ENCODE peak calls at places on chromosomes 13 and 19, in six cellular contexts. Z is tibial artery; Q is CD8-positive, alpha-beta T cell; E is transverse colon; T is psoas muscle; N is astrocyte. D is an unnamed sample. For H3K36me3, the result is how much of the 10 kb centered on the place peaks cover.

GRCh38 chr19:37966211-37967072 is 59.4 kb downstream of the SIPA1L3 start:
- DNase-seq in Z (no peak), Q (no peak), E (no peak), T (no peak), N (peak), D (no peak)

GRCh38 chr13:25899464-25899863 is 152.4 kb downstream of the SHISA2 start:
- DNase-seq in Z (no peak), Q (no peak), E (no peak), T (no peak), N (no peak), D (no peak)

GRCh38 chr19:10846500-10847202 is 1.6 kb upstream of the C19orf38 start:
- DNase-seq in Z (no peak), Q (no peak), E (no peak), T (no peak), N (no peak), D (no peak)

GRCh38 chr13:105050696-105051095 is 1484.8 kb downstream of the EFNB2 start:
- DNase-seq in Z (no peak), Q (no peak), E (no peak), T (no peak), N (peak), D (no peak)

GRCh38 chr19:29326351-29326750 is 113.4 kb upstream of the UQCRFS1 start:
- DNase-seq in Z (no peak), Q (no peak), E (no peak), T (no peak), N (no peak), D (no peak)

GRCh38 chr19:42290523-42291436 is 11.2 kb upstream of the PRR19 start:
- DNase-seq in Z (no peak), Q (peak), E (no peak), T (peak), N (no peak), D (no peak)

GRCh38 chr13:43143591-43143990 is 120.2 kb downstream of the DNAJC15 start:
- DNase-seq in Z (no peak), Q (no peak), E (no peak), T (no peak), N (no peak), D (no peak)

GRCh38 chr19:1449467-1450442 is at the start of gene APC2:
- DNase-seq in Z (no peak), Q (no peak), E (no peak), T (no peak), N (no peak), D (no peak)

GRCh38 chr13:29713841-29714240 is 118.4 kb upstream of the SLC7A1 start:
- DNase-seq in Z (no peak), Q (no peak), E (no peak), T (no peak), N (no peak), D (no peak)

GRCh38 chr19:58009666-58010301 is 7.2 kb upstream of the ZNF606 start:
- DNase-seq in Z (peak), Q (peak), E (peak), T (peak), N (peak), D (peak)

GRCh38 chr19:14561832-14562351 is 10.0 kb downstream of the NDUFB7 start:
- DNase-seq in Z (peak), Q (no peak), E (no peak), T (peak), N (no peak), D (no peak)

GRCh38 chr19:48588670-48589399 is 17.7 kb upstream of the SPACA4 start:
- DNase-seq in Z (peak), Q (peak), E (peak), T (peak), N (peak), D (peak)

GRCh38 chr13:99968521-99969367 is 2.8 kb downstream of the ZIC5 start:
- DNase-seq in Z (no peak), Q (no peak), E (peak), T (no peak), N (no peak), D (no peak)

GRCh38 chr19:51431124-51431523 is 13.7 kb upstream of the SIGLEC10 start:
- DNase-seq in Z (no peak), Q (no peak), E (no peak), T (no peak), N (no peak), D (no peak)

GRCh38 chr19:8334458-8335342 is 8.4 kb downstream of the KANK3 start:
- DNase-seq in Z (no peak), Q (no peak), E (peak), T (no peak), N (peak), D (no peak)

GRCh38 chr13:37666036-37666435 is 67.5 kb upstream of the POSTN start:
- DNase-seq in Z (no peak), Q (no peak), E (no peak), T (no peak), N (no peak), D (no peak)

GRCh38 chr13:51068501-51068900 is 42.6 kb downstream of the C13orf42 start:
- DNase-seq in Z (no peak), Q (no peak), E (no peak), T (no peak), N (no peak), D (no peak)

GRCh38 chr19:5130371-5131030 is 161.6 kb downstream of the KDM4B start:
- DNase-seq in Z (no peak), Q (peak), E (peak), T (no peak), N (no peak), D (no peak)

GRCh38 chr19:35460608-35461007 is 12.6 kb downstream of the FFAR2 start:
- DNase-seq in Z (no peak), Q (no peak), E (no peak), T (peak), N (no peak), D (no peak)

GRCh38 chr19:9041023-9041422 is 30.8 kb upstream of the MUC16 start:
- DNase-seq in Z (no peak), Q (no peak), E (no peak), T (no peak), N (no peak), D (no peak)

GRCh38 chr19:18122424-18122823 is 24.8 kb downstream of the MAST3 start:
- DNase-seq in Z (no peak), Q (no peak), E (no peak), T (no peak), N (no peak), D (no peak)

GRCh38 chr19:18762125-18763023 is 28.7 kb downstream of the COMP start:
- DNase-seq in Z (no peak), Q (no peak), E (peak), T (peak), N (peak), D (no peak)

GRCh38 chr19:49011194-49011593 is 5.7 kb downstream of the LHB start:
- DNase-seq in Z (no peak), Q (no peak), E (no peak), T (no peak), N (no peak), D (no peak)

GRCh38 chr13:19836472-19836871 is 27.0 kb downstream of the ZMYM5 start:
- DNase-seq in Z (no peak), Q (no peak), E (no peak), T (no peak), N (peak), D (no peak)

GRCh38 chr13:31225998-31226675 is 26.4 kb downstream of the B3GLCT start:
- DNase-seq in Z (no peak), Q (no peak), E (no peak), T (no peak), N (no peak), D (no peak)

GRCh38 chr19:33052352-33052972 is 12.2 kb downstream of the RHPN2 start:
- DNase-seq in Z (no peak), Q (no peak), E (peak), T (no peak), N (peak), D (peak)
- TF ChIP-seq CTCF in Z (no peak), Q (no peak), E (no peak), T (no peak), N (no peak), D (no peak)

GRCh38 chr13:113043001-113043630 is 62.5 kb upstream of the F7 start:
- DNase-seq in Z (no peak), Q (no peak), E (no peak), T (no peak), N (no peak), D (no peak)

GRCh38 chr13:113044431-113045114 is 61.0 kb upstream of the F7 start:
- DNase-seq in Z (no peak), Q (no peak), E (no peak), T (no peak), N (no peak), D (no peak)

GRCh38 chr13:113045214-113046007 is 60.2 kb upstream of the F7 start:
- DNase-seq in Z (no peak), Q (no peak), E (no peak), T (no peak), N (no peak), D (no peak)

GRCh38 chr13:113042456-113042855 is 63.1 kb upstream of the F7 start:
- DNase-seq in Z (no peak), Q (no peak), E (no peak), T (no peak), N (no peak), D (no peak)

GRCh38 chr13:113043931-113044330 is 61.7 kb upstream of the F7 start:
- DNase-seq in Z (no peak), Q (no peak), E (no peak), T (no peak), N (no peak), D (no peak)
- H3K4me3 ChIP-seq in Z (peak), Q (no peak), E (no peak), T (no peak), N (no peak), D (no peak)

GRCh38 chr13:103935117-103935516 is 868.9 kb upstream of the SLC10A2 start:
- DNase-seq in Z (no peak), Q (no peak), E (no peak), T (no peak), N (no peak), D (no peak)

GRCh38 chr13:103931885-103932284 is 865.7 kb upstream of the SLC10A2 start:
- DNase-seq in Z (no peak), Q (no peak), E (no peak), T (no peak), N (no peak), D (no peak)

GRCh38 chr13:103926118-103926517 is 859.9 kb upstream of the SLC10A2 start:
- DNase-seq in Z (no peak), Q (no peak), E (no peak), T (no peak), N (no peak), D (no peak)

GRCh38 chr13:103931396-103931795 is 865.2 kb upstream of the SLC10A2 start:
- DNase-seq in Z (no peak), Q (no peak), E (no peak), T (no peak), N (no peak), D (peak)
- H3K36me3 ChIP-seq in Z (under half), Q (under half), E (under half), T (under half), N (under half), D (under half)

GRCh38 chr19:6714749-6715555 is 5.5 kb downstream of the C3 start:
- DNase-seq in Z (no peak), Q (no peak), E (no peak), T (no peak), N (no peak), D (no peak)

GRCh38 chr19:6718741-6719539 is 1.5 kb downstream of the C3 start:
- DNase-seq in Z (no peak), Q (no peak), E (no peak), T (peak), N (no peak), D (no peak)

GRCh38 chr19:6717441-6717971 is 2.9 kb downstream of the C3 start:
- DNase-seq in Z (no peak), Q (no peak), E (no peak), T (no peak), N (no peak), D (no peak)

GRCh38 chr19:6718111-6718740 is 2.2 kb downstream of the C3 start:
- DNase-seq in Z (no peak), Q (no peak), E (no peak), T (no peak), N (no peak), D (no peak)

DNA sequence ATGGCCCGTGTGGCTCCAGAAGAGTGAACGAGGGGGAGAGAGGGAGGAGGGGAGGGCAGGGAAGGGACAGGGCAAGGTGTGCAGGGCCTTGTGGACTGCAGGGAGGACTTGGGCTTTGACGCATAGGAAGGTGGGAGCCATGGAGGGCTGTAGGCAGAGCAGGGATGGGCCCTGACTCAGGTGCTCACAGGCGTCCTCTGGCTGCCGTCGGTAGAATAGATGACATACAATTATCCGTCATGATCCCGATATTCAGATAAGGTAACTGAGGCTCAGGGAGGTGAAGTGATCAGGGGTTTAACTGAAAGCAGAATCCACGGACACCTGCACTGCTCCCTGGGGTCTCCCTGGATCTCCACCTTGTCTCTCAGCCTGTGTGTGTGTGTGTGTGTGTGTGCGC is 3.4 kb downstream of the C3 start:
- DNase-seq in Z (no peak), Q (no peak), E (no peak), T (no peak), N (no peak), D (no peak)
- TF ChIP-seq CTCF in Z (no peak), Q (no peak), E (no peak), T (no peak), N (no peak), D (peak)

DNA sequence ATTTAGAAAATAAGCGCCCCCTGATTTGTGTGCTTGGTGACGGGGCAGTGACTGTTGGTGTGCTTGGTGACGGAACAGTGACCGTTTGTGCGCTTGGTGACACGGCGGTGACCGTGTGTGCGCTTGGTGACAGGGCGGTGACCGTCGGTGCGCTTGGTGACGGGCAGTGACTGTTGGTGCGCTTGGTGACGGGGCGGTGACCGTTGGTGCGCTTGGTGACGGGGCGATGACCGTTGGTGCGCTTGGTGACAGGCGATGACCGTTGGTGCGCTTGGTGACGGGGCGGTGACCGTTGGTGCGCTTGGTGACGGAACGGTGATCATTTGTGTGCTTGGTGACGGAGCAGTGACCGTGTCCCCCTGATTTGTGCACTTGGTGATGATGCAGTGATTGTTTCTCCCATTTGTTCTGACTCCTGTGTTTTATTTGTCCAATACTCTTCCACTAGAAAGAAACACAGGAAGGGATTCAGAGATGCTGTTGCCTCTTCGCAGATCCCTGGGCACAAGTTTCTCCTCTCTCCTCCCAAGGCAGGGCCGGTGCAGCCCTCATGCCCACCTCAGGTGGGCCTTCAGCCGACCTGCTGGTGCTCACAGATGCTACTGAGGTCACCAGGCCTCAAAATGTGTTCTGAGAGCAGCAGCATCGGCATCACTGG is 128.3 kb downstream of the ATP11A start:
- DNase-seq in Z (no peak), Q (no peak), E (no peak), T (no peak), N (no peak), D (no peak)
- H3K4me3 ChIP-seq in Z (no peak), Q (no peak), E (no peak), T (no peak), N (no peak), D (no peak)

GRCh38 chr19:32666084-32666483 is 8.9 kb downstream of the ANKRD27 start:
- DNase-seq in Z (no peak), Q (no peak), E (no peak), T (no peak), N (no peak), D (no peak)
- H3K36me3 ChIP-seq in Z (under half), Q (under half), E (under half), T (under half), N (under half), D (under half)

DNA sequence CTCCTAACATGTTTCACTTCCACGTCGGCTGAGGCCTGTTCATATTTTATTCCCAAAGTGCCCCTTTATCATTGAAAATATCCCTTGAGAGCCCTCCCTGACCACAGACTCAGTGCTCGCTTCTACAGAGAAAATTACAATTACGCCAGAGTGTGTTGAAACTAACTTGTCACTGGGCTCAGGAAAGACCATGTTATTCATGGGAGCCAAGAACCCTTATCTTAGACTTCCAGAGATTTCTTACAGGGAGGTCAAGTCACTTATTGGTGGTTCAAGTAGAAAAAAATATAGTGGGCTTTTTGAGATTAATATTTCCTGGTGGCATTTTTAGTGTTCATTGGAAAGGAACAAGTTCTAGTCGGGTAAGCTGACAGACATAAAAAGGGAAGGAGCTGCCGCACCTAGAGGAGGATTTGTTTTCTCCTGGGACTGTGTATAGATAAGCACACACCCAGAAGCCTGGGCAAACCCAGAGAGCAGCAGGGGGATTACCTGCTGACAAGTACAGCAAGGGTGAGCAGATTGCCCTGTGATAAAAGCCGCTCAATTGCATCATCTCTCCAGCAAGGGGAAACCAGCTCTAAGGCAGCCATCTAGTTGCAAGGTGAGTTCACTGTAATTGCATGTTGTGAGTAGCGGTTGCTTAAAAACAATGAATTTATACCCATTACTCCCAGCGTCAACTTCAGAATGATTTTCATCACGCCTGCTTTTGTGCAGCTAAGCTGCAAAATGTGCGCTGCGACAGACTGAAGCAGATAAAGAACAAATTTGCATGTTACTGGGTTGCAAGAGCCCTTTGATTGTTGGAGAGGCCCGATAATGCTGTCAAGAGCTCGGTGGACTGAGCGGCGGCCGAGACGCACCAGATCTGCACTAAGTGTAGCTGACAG is 46.2 kb downstream of the DCT start:
- DNase-seq in Z (no peak), Q (no peak), E (peak), T (no peak), N (no peak), D (no peak)
- TF ChIP-seq CTCF in Z (no peak), Q (no peak), E (no peak), T (no peak), N (no peak), D (no peak)